ENCODE peak calls at places on chromosome 10, in nine cellular contexts. Y is PC-3; W is C1 segment of cervical spinal cord; G is G401; P is stimulated activated CD4-positive, alpha-beta T cell treated with anti-CD3 and anti-CD28 coated beads, Interleukin-4, amount 100 ng/mL, for 24 hours; V is A549; B is iPS DF 19.7; J is LHCN-M2; E is NCI-H446. L is an unnamed sample.

GRCh38 chr10:71770789-71771188 is 2.5 kb downstream of the VSIR start:
- DNase-seq in Y (no peak), W (no peak), G (no peak), P (no peak), V (no peak), B (no peak), J (no peak), E (no peak), L (peak)

GRCh38 chr10:70352401-70353097 is 29.9 kb downstream of the LRRC20 start:
- DNase-seq in Y (no peak), W (no peak), G (no peak), P (no peak), V (no peak), B (no peak), J (no peak), E (no peak), L (peak)

GRCh38 chr10:104580321-104580720 is 60.8 kb upstream of the SORCS3 start:
- DNase-seq in Y (no peak), W (no peak), G (peak), P (no peak), V (no peak), B (no peak), J (peak), E (no peak), L (no peak)

GRCh38 chr10:30058111-30058510 is 1.3 kb downstream of the JCAD start:
- DNase-seq in Y (peak), W (no peak), G (no peak), P (no peak), V (no peak), B (no peak), J (no peak), E (no peak), L (peak)

GRCh38 chr10:102418612-102419560 is at the start of gene PSD:
- DNase-seq in Y (no peak), W (no peak), G (peak), P (no peak), V (no peak), B (no peak), J (no peak), E (peak), L (no peak)

GRCh38 chr10:94000638-94001420 is 7.1 kb downstream of the PLCE1 start:
- DNase-seq in Y (no peak), W (no peak), G (no peak), P (no peak), V (no peak), B (no peak), J (no peak), E (no peak), L (no peak)

GRCh38 chr10:47317251-47317650 is 5.0 kb upstream of the GDF2 start:
- DNase-seq in Y (no peak), W (no peak), G (no peak), P (no peak), V (no peak), B (no peak), J (no peak), E (no peak), L (no peak)

GRCh38 chr10:96359616-96360015 is 814 bp upstream of the OPALIN start:
- DNase-seq in Y (no peak), W (no peak), G (no peak), P (no peak), V (no peak), B (no peak), J (no peak), E (no peak), L (no peak)

GRCh38 chr10:72340510-72340895 is 14.2 kb downstream of the DNAJB12 start:
- DNase-seq in Y (peak), W (no peak), G (peak), P (peak), V (peak), B (no peak), J (peak), E (no peak), L (peak)

GRCh38 chr10:99709480-99710229 is 22.3 kb downstream of the COX15 start:
- DNase-seq in Y (no peak), W (no peak), G (no peak), P (no peak), V (no peak), B (no peak), J (peak), E (no peak), L (no peak)

GRCh38 chr10:123560301-123561144 is 105.6 kb upstream of the GPR26 start:
- DNase-seq in Y (no peak), W (no peak), G (no peak), P (no peak), V (no peak), B (no peak), J (no peak), E (no peak), L (no peak)

GRCh38 chr10:66353422-66353821 is 572.4 kb upstream of the LRRTM3 start:
- DNase-seq in Y (no peak), W (no peak), G (peak), P (no peak), V (no peak), B (no peak), J (peak), E (no peak), L (no peak)

GRCh38 chr10:16960573-16960972 is 143.3 kb upstream of the RSU1 start:
- DNase-seq in Y (no peak), W (no peak), G (no peak), P (no peak), V (no peak), B (no peak), J (peak), E (no peak), L (no peak)

GRCh38 chr10:85235258-85235657 is 906.9 kb downstream of the CCSER2 start:
- DNase-seq in Y (no peak), W (no peak), G (no peak), P (no peak), V (no peak), B (no peak), J (no peak), E (no peak), L (no peak)

GRCh38 chr10:13003781-13004180 is 2.3 kb upstream of the CCDC3 start:
- DNase-seq in Y (no peak), W (no peak), G (no peak), P (no peak), V (no peak), B (no peak), J (no peak), E (no peak), L (no peak)

GRCh38 chr10:22447068-22447467 is 101.8 kb downstream of the SPAG6 start:
- DNase-seq in Y (no peak), W (no peak), G (no peak), P (no peak), V (no peak), B (no peak), J (no peak), E (no peak), L (no peak)

GRCh38 chr10:13331641-13332040 is 16.5 kb downstream of the SEPHS1 start:
- DNase-seq in Y (no peak), W (no peak), G (no peak), P (no peak), V (no peak), B (no peak), J (peak), E (no peak), L (no peak)

GRCh38 chr10:26488344-26488743 is 50.2 kb downstream of the APBB1IP start:
- DNase-seq in Y (peak), W (no peak), G (no peak), P (peak), V (no peak), B (no peak), J (no peak), E (no peak), L (peak)

GRCh38 chr10:3886191-3886590 is 101.2 kb upstream of the KLF6 start:
- DNase-seq in Y (no peak), W (no peak), G (no peak), P (no peak), V (peak), B (no peak), J (no peak), E (no peak), L (peak)

GRCh38 chr10:105354010-105354409 is 712.9 kb downstream of the SORCS3 start:
- DNase-seq in Y (no peak), W (no peak), G (no peak), P (no peak), V (no peak), B (no peak), J (no peak), E (no peak), L (no peak)

GRCh38 chr10:132307823-132308587 is at the start of gene STK32C:
- DNase-seq in Y (peak), W (peak), G (peak), P (peak), V (peak), B (no peak), J (peak), E (peak), L (peak)

GRCh38 chr10:11326241-11326640 is 285.2 kb downstream of the USP6NL start:
- DNase-seq in Y (no peak), W (no peak), G (no peak), P (no peak), V (no peak), B (no peak), J (no peak), E (no peak), L (no peak)

GRCh38 chr10:42691361-42692120 is 53.2 kb upstream of the ZNF33B start:
- DNase-seq in Y (no peak), W (no peak), G (no peak), P (no peak), V (no peak), B (no peak), J (no peak), E (peak), L (no peak)

GRCh38 chr10:132033632-132034031 is 32.1 kb upstream of the JAKMIP3 start:
- DNase-seq in Y (no peak), W (no peak), G (no peak), P (no peak), V (no peak), B (no peak), J (no peak), E (no peak), L (no peak)

GRCh38 chr10:83764681-83765080 is 374.6 kb upstream of the GHITM start:
- DNase-seq in Y (no peak), W (no peak), G (no peak), P (no peak), V (no peak), B (no peak), J (no peak), E (no peak), L (no peak)

GRCh38 chr10:88130912-88131311 is 267.5 kb downstream of the PTEN start:
- DNase-seq in Y (no peak), W (no peak), G (no peak), P (no peak), V (no peak), B (no peak), J (no peak), E (no peak), L (no peak)

GRCh38 chr10:15387021-15387420 is 15.9 kb upstream of the FAM171A1 start:
- DNase-seq in Y (no peak), W (no peak), G (peak), P (no peak), V (no peak), B (no peak), J (no peak), E (peak), L (no peak)

GRCh38 chr10:127151541-127151940 is 44.9 kb downstream of the INSYN2A start:
- DNase-seq in Y (peak), W (no peak), G (no peak), P (no peak), V (no peak), B (no peak), J (peak), E (no peak), L (no peak)

GRCh38 chr10:73898730-73899400 is 12.1 kb upstream of the PLAU start:
- DNase-seq in Y (no peak), W (no peak), G (no peak), P (no peak), V (no peak), B (no peak), J (peak), E (no peak), L (no peak)

GRCh38 chr10:100516847-100517246 is 2.8 kb downstream of the SEC31B start:
- DNase-seq in Y (no peak), W (no peak), G (peak), P (no peak), V (peak), B (no peak), J (peak), E (no peak), L (no peak)

GRCh38 chr10:3178070-3178469 is 5.5 kb upstream of the PITRM1 start:
- DNase-seq in Y (no peak), W (no peak), G (no peak), P (no peak), V (no peak), B (no peak), J (no peak), E (no peak), L (no peak)

GRCh38 chr10:35347088-35347487 is 10.8 kb downstream of the CCNY start:
- DNase-seq in Y (no peak), W (no peak), G (no peak), P (no peak), V (no peak), B (no peak), J (peak), E (no peak), L (no peak)

GRCh38 chr10:31490858-31491504 is 172.0 kb downstream of the ZEB1 start:
- DNase-seq in Y (peak), W (no peak), G (peak), P (peak), V (no peak), B (peak), J (peak), E (no peak), L (peak)

GRCh38 chr10:122267849-122268737 is 3.0 kb upstream of the BTBD16 start:
- DNase-seq in Y (peak), W (no peak), G (peak), P (peak), V (peak), B (no peak), J (peak), E (no peak), L (peak)

GRCh38 chr10:4725917-4726606 is 99.9 kb upstream of the AKR1E2 start:
- DNase-seq in Y (peak), W (no peak), G (no peak), P (no peak), V (peak), B (no peak), J (peak), E (no peak), L (peak)

GRCh38 chr10:4459531-4459930 is 366.5 kb upstream of the AKR1E2 start:
- DNase-seq in Y (no peak), W (no peak), G (no peak), P (no peak), V (peak), B (no peak), J (peak), E (no peak), L (no peak)

GRCh38 chr10:47378606-47379444 is 5.3 kb downstream of the ZNF488 start:
- DNase-seq in Y (no peak), W (no peak), G (no peak), P (no peak), V (no peak), B (no peak), J (no peak), E (no peak), L (no peak)

L was measured in trophoblast cell.